ENCODE peak calls at places on chromosomes 3 and 15, in five cellular contexts. Z is fibroblast of pulmonary artery, M is GM10248, G is uterus, C is WERI-Rb-1. F is an unnamed sample.

GRCh38 chr15:74961616-74962015 is 5.0 kb upstream of the RPP25 start:
- DNase-seq in Z (no peak), M (no peak), G (no peak), C (no peak), F (no peak)

GRCh38 chr3:32124977-32125376 is 18.6 kb downstream of the GPD1L start:
- DNase-seq in Z (no peak), M (no peak), G (no peak), C (no peak), F (no peak)

GRCh38 chr15:31274496-31275330 is 51.9 kb upstream of the KLF13 start:
- DNase-seq in Z (peak; percentile 60), M (no peak), G (peak; percentile 8), C (no peak), F (no peak)

GRCh38 chr3:196203833-196204232 is 7.4 kb downstream of the ZDHHC19 start:
- DNase-seq in Z (no peak), M (no peak), G (no peak), C (no peak), F (no peak)

GRCh38 chr3:65854606-65855304 is 184.0 kb downstream of the MAGI1 start:
- DNase-seq in Z (no peak), M (no peak), G (no peak), C (no peak), F (no peak)

GRCh38 chr3:69142090-69142489 is 19.7 kb upstream of the LMOD3 start:
- DNase-seq in Z (peak; percentile 11), M (no peak), G (no peak), C (no peak), F (no peak)

GRCh38 chr3:87002346-87002745 is 11.4 kb upstream of the VGLL3 start:
- DNase-seq in Z (no peak), M (no peak), G (no peak), C (no peak), F (no peak)

GRCh38 chr15:88995449-88995848 is 82.3 kb upstream of the MFGE8 start:
- DNase-seq in Z (peak; percentile 32), M (no peak), G (no peak), C (no peak), F (no peak)

GRCh38 chr15:78097667-78098066 is 5.3 kb downstream of the SH2D7 start:
- DNase-seq in Z (no peak), M (no peak), G (no peak), C (no peak), F (no peak)

GRCh38 chr3:46716461-46717441 is 918 bp downstream of the PRSS50 start:
- DNase-seq in Z (no peak), M (no peak), G (no peak), C (no peak), F (no peak)

GRCh38 chr15:44593042-44593736 is 56.2 kb downstream of the EIF3J start:
- DNase-seq in Z (peak; percentile 44), M (no peak), G (no peak), C (no peak), F (no peak)

GRCh38 chr15:31247404-31247803 is 79.2 kb upstream of the KLF13 start:
- DNase-seq in Z (no peak), M (no peak), G (no peak), C (no peak), F (no peak)

GRCh38 chr15:34109775-34110663 is 8.1 kb downstream of the PGBD4 start:
- DNase-seq in Z (peak; percentile 69), M (peak; percentile 31), G (no peak), C (peak; percentile 25), F (no peak)

GRCh38 chr3:157499342-157499963 is 3.8 kb downstream of the VEPH1 start:
- DNase-seq in Z (peak; percentile 44), M (no peak), G (no peak), C (no peak), F (no peak)

GRCh38 chr3:197023241-197023997 is 6.2 kb downstream of the MELTF start:
- DNase-seq in Z (no peak), M (peak; percentile 77), G (no peak), C (no peak), F (no peak)

GRCh38 chr15:93451265-93451664 is 362.3 kb upstream of the RGMA start:
- DNase-seq in Z (no peak), M (no peak), G (no peak), C (no peak), F (no peak)

GRCh38 chr15:90603893-90604292 is 74.2 kb downstream of the CRTC3 start:
- DNase-seq in Z (peak; percentile 57), M (no peak), G (no peak), C (peak; percentile 29), F (no peak)

GRCh38 chr3:143608966-143609365 is 239.3 kb downstream of the SLC9A9 start:
- DNase-seq in Z (peak; percentile 83), M (no peak), G (no peak), C (no peak), F (no peak)

GRCh38 chr3:185865277-185865676 is 40.4 kb upstream of the IGF2BP2 start:
- DNase-seq in Z (no peak), M (no peak), G (no peak), C (no peak), F (no peak)

GRCh38 chr3:177810162-177810623 is 612.9 kb upstream of the TBL1XR1 start:
- DNase-seq in Z (peak; percentile 89), M (no peak), G (no peak), C (no peak), F (no peak)

GRCh38 chr15:90451215-90451850 is 63.3 kb downstream of the IQGAP1 start:
- DNase-seq in Z (no peak), M (no peak), G (no peak), C (no peak), F (no peak)

GRCh38 chr15:23372284-23372683 is 17.7 kb downstream of the GOLGA8S start:
- DNase-seq in Z (peak; percentile 11), M (no peak), G (no peak), C (no peak), F (no peak)

GRCh38 chr3:197333901-197334639 is 35.7 kb upstream of the DLG1 start:
- DNase-seq in Z (no peak), M (no peak), G (no peak), C (peak; percentile 22), F (no peak)

GRCh38 chr15:34726407-34727100 is 28.2 kb downstream of the GJD2 start:
- DNase-seq in Z (peak; percentile 6), M (no peak), G (no peak), C (no peak), F (no peak)

GRCh38 chr3:98454929-98455328 is 8.1 kb upstream of the OR5K1 start:
- DNase-seq in Z (no peak), M (no peak), G (no peak), C (no peak), F (no peak)

GRCh38 chr3:13190376-13190762 is 117.1 kb upstream of the IQSEC1 start:
- DNase-seq in Z (no peak), M (no peak), G (no peak), C (no peak), F (no peak)

GRCh38 chr15:77507151-77507847 is 86.6 kb downstream of the HMG20A start:
- DNase-seq in Z (peak; percentile 52), M (no peak), G (no peak), C (no peak), F (no peak)

GRCh38 chr15:76904461-76905012 is 603 bp downstream of the SCAPER start:
- DNase-seq in Z (no peak), M (peak; percentile 27), G (peak; percentile 31), C (peak; percentile 35), F (no peak)

GRCh38 chr3:33787328-33788009 is 11.0 kb upstream of the PDCD6IP start:
- DNase-seq in Z (peak; percentile 83), M (peak; percentile 66), G (peak; percentile 55), C (peak; percentile 66), F (peak; percentile 6)

GRCh38 chr3:144763878-144764454 is 792.3 kb downstream of the DIPK2A start:
- DNase-seq in Z (no peak), M (no peak), G (no peak), C (no peak), F (no peak)

DNA sequence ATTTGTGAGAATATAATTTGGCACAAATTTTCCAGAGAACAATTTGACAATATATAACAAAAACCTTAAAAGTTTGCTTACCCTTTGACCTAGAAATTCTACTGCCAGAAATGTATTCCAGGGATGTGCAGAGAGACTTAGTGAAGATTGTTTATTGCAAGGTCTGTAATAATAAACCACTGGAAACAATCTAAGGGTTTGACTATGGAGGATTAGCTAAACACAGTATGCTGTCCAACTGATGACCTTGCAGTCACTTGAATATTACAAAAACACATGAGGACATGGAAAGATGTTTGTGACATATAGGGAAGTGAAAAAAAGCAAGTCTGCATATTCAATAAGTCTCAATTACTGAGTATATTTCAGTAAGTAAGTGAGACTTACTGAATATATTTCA is 48.1 kb upstream of the CDV3 start:
- DNase-seq in Z (no peak), M (no peak), G (no peak), C (no peak), F (no peak)
- TF ChIP-seq CTCF in Z (no peak), M (no peak), G (no peak), C (no peak), F (no peak)

DNA sequence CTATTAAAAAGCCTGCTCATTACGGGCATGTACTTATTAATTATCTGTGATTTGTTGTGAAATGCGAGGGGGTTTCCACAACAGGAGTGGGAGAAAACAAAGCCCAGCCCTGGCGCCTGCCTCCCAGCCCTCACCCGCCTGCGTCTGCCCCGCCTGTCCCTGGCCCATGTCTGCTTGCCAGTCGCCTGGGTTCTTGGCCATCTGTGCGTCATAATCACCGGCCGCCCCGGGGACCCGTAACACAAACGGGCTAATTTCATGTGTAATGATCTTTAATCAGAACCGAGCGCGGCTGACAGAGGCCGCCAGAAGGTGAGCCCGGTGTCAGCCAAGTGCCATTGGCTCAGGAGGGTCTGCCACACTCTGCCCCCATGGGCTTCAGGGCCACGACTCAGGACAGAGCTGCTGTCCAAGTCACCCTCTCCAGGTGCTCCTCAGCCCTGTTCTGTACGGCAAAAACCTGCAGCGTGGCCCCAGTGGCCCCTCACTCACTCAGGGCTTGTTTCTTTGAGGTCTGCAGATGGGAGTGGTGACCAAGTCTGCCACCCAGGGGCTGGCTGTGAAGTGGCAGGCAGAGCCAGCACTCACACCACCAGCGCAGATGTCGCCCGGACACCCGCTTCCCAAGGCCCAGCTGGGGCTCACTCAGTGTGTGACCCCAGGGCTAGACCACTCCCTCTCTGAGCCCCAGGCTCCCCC is 28.8 kb upstream of the TMEM115 start:
- DNase-seq in Z (no peak), M (no peak), G (no peak), C (peak; percentile 81), F (no peak)
- TF ChIP-seq CTCF in Z (peak; percentile 27), M (peak; percentile 8), G (no peak), C (peak; percentile 90), F (no peak)

GRCh38 chr3:170386468-170386867 is 29.0 kb downstream of the SKIL start:
- DNase-seq in Z (no peak), M (no peak), G (no peak), C (no peak), F (no peak)

GRCh38 chr3:170391108-170391507 is 27.6 kb upstream of the CLDN11 start:
- DNase-seq in Z (no peak), M (no peak), G (no peak), C (no peak), F (no peak)

GRCh38 chr3:170383567-170383966 is 26.1 kb downstream of the SKIL start:
- DNase-seq in Z (peak; percentile 31), M (no peak), G (no peak), C (no peak), F (no peak)

DNA sequence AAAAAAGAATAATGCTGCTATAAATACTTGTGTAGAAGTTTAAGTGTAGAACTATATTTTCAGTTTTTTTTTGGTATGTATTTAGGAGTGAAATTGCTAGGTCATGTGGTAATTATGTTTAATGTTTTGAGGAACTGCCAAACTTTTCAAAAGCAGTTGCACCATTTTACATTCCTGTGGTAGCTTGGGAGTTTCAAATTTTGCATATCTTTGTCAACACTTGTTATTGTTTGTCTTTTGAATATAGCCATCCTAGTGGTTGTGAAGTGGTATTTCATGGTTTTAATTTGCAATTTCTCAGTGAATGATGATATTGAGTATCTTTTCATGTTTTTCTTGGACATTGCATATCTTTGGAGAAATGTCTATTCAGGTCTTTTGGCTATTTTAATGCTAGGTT is 30.4 kb downstream of the SKIL start:
- DNase-seq in Z (peak; percentile 67), M (no peak), G (no peak), C (no peak), F (no peak)
- TF ChIP-seq CTCF in Z (peak; percentile 9), M (no peak), G (no peak), C (no peak), F (no peak)

GRCh38 chr3:40307176-40307575 is 2.3 kb upstream of the EIF1B start:
- DNase-seq in Z (no peak), M (no peak), G (no peak), C (no peak), F (no peak)
- TF ChIP-seq CTCF in Z (no peak), M (no peak), G (no peak), C (no peak), F (no peak)

F was measured in thoracic aorta.